ENCODE peak calls at places on chromosomes 13 and 19, in five cellular contexts. O, Q, V, J and R are unnamed samples.

GRCh38 chr19:28864024-28864503 is 348.9 kb downstream of the UQCRFS1 start:
- DNase-seq in O (peak), Q (no peak), V (no peak), J (no peak), R (no peak)

GRCh38 chr19:45492627-45493470 is 4.0 kb downstream of the RTN2 start:
- DNase-seq in O (no peak), Q (no peak), V (no peak), J (no peak), R (peak)

GRCh38 chr13:79999601-80000000 is 341.3 kb downstream of the SPRY2 start:
- DNase-seq in O (no peak), Q (no peak), V (no peak), J (no peak), R (no peak)

GRCh38 chr19:35038623-35039512 is 2.7 kb upstream of the HPN start:
- DNase-seq in O (peak), Q (no peak), V (no peak), J (no peak), R (no peak)

GRCh38 chr13:96898212-96898611 is 96.1 kb downstream of the OXGR1 start:
- DNase-seq in O (no peak), Q (no peak), V (no peak), J (no peak), R (no peak)

GRCh38 chr13:74889321-74889720 is 592.6 kb downstream of the TBC1D4 start:
- DNase-seq in O (peak), Q (no peak), V (no peak), J (no peak), R (no peak)

GRCh38 chr13:43963726-43964125 is 84.0 kb downstream of the LACC1 start:
- DNase-seq in O (no peak), Q (no peak), V (no peak), J (no peak), R (no peak)

GRCh38 chr19:46159893-46160775 is 12.1 kb downstream of the IGFL2 start:
- DNase-seq in O (no peak), Q (no peak), V (no peak), J (no peak), R (no peak)

GRCh38 chr19:33055718-33056117 is 9.0 kb downstream of the RHPN2 start:
- DNase-seq in O (no peak), Q (no peak), V (no peak), J (no peak), R (no peak)

GRCh38 chr19:6803036-6803404 is 30.5 kb downstream of the VAV1 start:
- DNase-seq in O (no peak), Q (no peak), V (no peak), J (no peak), R (no peak)

GRCh38 chr19:888615-889385 is 4.2 kb downstream of the MED16 start:
- DNase-seq in O (no peak), Q (no peak), V (no peak), J (no peak), R (no peak)

GRCh38 chr13:100530645-100531044 is 57.9 kb downstream of the GGACT start:
- DNase-seq in O (no peak), Q (no peak), V (no peak), J (no peak), R (no peak)

GRCh38 chr13:71771144-71771543 is 95.9 kb downstream of the DACH1 start:
- DNase-seq in O (no peak), Q (no peak), V (no peak), J (no peak), R (no peak)